ENCODE peak calls at places on chromosomes 1 and 21, in four cellular contexts. N is upper lobe of left lung, Z is tibial nerve, L is stomach. G is an unnamed sample.

GRCh38 chr1:236301958-236302335 is 20.2 kb upstream of the ERO1B start:
- DNase-seq in L (peak; percentile 65), Z (no peak), N (no peak), G (no peak)

GRCh38 chr1:18481921-18482701 is 1.4 kb downstream of the KLHDC7A start:
- DNase-seq in L (peak; percentile 40), N (no peak), Z (no peak), G (no peak)

GRCh38 chr1:153697191-153697872 is 18.8 kb downstream of the NPR1 start:
- DNase-seq in L (no peak), Z (no peak), N (peak; percentile 41), G (peak; percentile 23)

GRCh38 chr21:35051287-35051818 is 2.3 kb upstream of the RUNX1 start:
- DNase-seq in N (peak; percentile 96), Z (peak; percentile 38), L (peak; percentile 89), G (peak; percentile 58)

GRCh38 chr21:35559128-35559831 is 501.0 kb downstream of the SETD4 start:
- DNase-seq in N (no peak), L (no peak), Z (no peak), G (no peak)

GRCh38 chr1:32798679-32799416 is 18.3 kb downstream of the YARS1 start:
- DNase-seq in L (no peak), Z (no peak), N (no peak), G (no peak)

GRCh38 chr1:217088521-217089221 is 365.4 kb upstream of the ESRRG start:
- DNase-seq in N (no peak), Z (no peak), L (no peak), G (no peak)

GRCh38 chr1:17982197-17982596 is 125.4 kb upstream of the IGSF21 start:
- DNase-seq in Z (no peak), L (no peak), N (no peak), G (no peak)

GRCh38 chr1:60329636-60330035 is 256.1 kb upstream of the C1orf87 start:
- DNase-seq in Z (no peak), N (no peak), L (no peak), G (no peak)

GRCh38 chr1:179719272-179719671 is 23.8 kb upstream of the FAM163A start:
- DNase-seq in N (no peak), L (no peak), Z (no peak), G (no peak)

GRCh38 chr1:68359045-68359444 is 90.7 kb downstream of the RPE65 start:
- DNase-seq in L (no peak), N (no peak), Z (no peak), G (no peak)

GRCh38 chr1:87786861-87787548 is 458.3 kb downstream of the LMO4 start:
- DNase-seq in N (no peak), Z (no peak), L (no peak), G (no peak)

GRCh38 chr21:33924766-33925100 is 9.1 kb upstream of the ATP5PO start:
- DNase-seq in L (no peak), N (no peak), Z (no peak), G (no peak)

GRCh38 chr1:160539896-160540858 is 17.1 kb upstream of the SLAMF6 start:
- DNase-seq in L (peak; percentile 63), N (peak; percentile 45), Z (no peak), G (no peak)

GRCh38 chr1:232725303-232726047 is 79.7 kb upstream of the MAP10 start:
- DNase-seq in Z (no peak), L (no peak), N (no peak), G (no peak)

GRCh38 chr1:115133440-115133839 is 44.1 kb upstream of the TSPAN2 start:
- DNase-seq in Z (no peak), L (no peak), N (no peak), G (no peak)

GRCh38 chr1:182235952-182236650 is 155.5 kb downstream of the GLUL start:
- DNase-seq in N (peak; percentile 47), Z (no peak), L (no peak), G (no peak)

GRCh38 chr1:6199298-6200187 is at the start of gene RPL22:
- DNase-seq in N (peak; percentile 98), Z (peak; percentile 96), L (peak; percentile 98), G (peak; percentile 96)
- TF ChIP-seq EP300 in N (no peak), Z (peak; percentile 85), L (no peak), G (no peak)

DNA sequence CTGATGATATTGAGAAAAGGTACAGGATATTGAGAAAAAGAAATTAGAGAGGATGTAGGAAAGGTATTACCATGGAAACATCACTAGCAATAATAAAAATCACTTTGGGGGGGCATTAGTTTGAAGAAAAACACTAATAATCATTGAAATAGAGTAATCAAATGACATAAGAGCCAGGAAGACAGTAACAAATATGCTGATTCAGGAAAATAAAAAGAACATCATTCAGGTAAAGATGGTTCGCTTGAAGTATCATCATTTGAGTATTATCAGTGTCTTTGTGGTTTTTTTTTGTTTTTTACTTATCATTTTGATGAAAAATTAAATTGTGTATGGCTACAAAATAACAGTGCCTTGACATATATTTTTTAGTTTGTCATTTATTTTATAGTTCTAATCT is 164.5 kb downstream of the IFI44 start:
- DNase-seq in N (no peak), L (no peak), Z (no peak), G (no peak)
- H3K4me1 ChIP-seq in N (no peaks in the 10 kb centered on the region), L (no peaks in the 10 kb centered on the region), Z (no peaks in the 10 kb centered on the region), G (no peaks in the 10 kb centered on the region)

DNA sequence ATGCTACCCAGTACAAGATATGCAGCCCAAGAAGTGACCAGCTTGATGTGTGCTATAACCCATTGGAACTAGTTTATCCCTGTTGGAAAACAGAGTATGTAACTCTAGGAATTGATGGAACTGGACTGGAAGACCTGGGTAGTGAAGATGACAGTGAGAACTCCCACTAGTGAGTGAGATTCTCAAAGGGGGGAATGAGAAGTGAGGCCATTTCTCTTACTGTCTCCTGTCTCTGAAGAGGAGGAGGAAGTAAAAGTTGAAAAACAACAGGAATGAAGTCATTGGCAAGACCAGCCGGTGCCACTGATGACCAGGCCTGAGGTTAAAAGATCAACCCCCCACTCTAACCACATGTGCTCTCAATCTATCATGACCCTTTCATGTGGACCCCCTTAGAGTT is 20.9 kb downstream of the PLA2G2F start:
- DNase-seq in L (no peak), Z (no peak), N (no peak), G (no peak)
- TF ChIP-seq EP300 in L (no peak), Z (no peak), N (no peak), G (no peak)

GRCh38 chr1:30750751-30751291 is 6.8 kb downstream of the LAPTM5 start:
- DNase-seq in L (no peak), Z (no peak), N (no peak), G (no peak)
- H3K4me1 ChIP-seq in L (peaks cover 8% of the 10 kb centered on the region), Z (peaks cover 72% of the 10 kb centered on the region), N (peaks cover 66% of the 10 kb centered on the region), G (no peaks in the 10 kb centered on the region)

GRCh38 chr1:234603221-234604204 is 6.5 kb downstream of the IRF2BP2 start:
- DNase-seq in L (no peak), N (no peak), Z (no peak), G (no peak)

GRCh38 chr1:234599617-234600417 is 10.2 kb downstream of the IRF2BP2 start:
- DNase-seq in L (peak; percentile 89), N (peak; percentile 86), Z (peak; percentile 75), G (peak; percentile 39)

GRCh38 chr1:234600418-234601216 is 9.4 kb downstream of the IRF2BP2 start:
- DNase-seq in N (no peak), Z (peak; percentile 29), L (peak; percentile 66), G (no peak)

GRCh38 chr1:234602334-234603220 is 7.4 kb downstream of the IRF2BP2 start:
- DNase-seq in Z (no peak), L (peak; percentile 43), N (peak; percentile 68), G (no peak)

GRCh38 chr1:234601217-234602017 is 8.6 kb downstream of the IRF2BP2 start:
- DNase-seq in N (peak; percentile 50), L (no peak), Z (no peak), G (no peak)
- TF ChIP-seq EP300 in N (no peak), L (no peak), Z (no peak), G (no peak)

DNA sequence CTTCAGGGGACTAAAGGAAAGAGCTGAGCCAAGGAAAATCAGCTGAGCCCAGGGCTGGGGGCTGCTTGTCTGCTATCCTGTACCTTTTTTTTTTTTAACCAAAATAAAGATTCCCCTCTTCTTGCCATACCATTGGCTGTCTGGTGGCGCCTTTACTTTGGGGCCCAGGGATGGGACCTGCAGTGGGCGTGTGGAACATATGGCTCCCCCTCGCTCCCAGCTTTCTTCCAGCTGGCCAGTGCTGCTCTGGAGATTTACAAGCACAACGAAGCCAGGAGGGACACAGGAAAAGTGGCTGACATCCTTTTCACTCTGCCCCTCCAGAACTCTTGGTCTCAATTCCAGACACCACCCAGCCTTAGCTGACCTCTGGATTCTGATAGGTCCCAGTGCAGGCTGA is 5.5 kb upstream of the SFN start:
- DNase-seq in Z (no peak), N (no peak), L (no peak), G (no peak)
- H3K4me1 ChIP-seq in Z (no peaks in the 10 kb centered on the region), N (peaks cover 4% of the 10 kb centered on the region), L (no peaks in the 10 kb centered on the region), G (peaks cover 11% of the 10 kb centered on the region)

DNA sequence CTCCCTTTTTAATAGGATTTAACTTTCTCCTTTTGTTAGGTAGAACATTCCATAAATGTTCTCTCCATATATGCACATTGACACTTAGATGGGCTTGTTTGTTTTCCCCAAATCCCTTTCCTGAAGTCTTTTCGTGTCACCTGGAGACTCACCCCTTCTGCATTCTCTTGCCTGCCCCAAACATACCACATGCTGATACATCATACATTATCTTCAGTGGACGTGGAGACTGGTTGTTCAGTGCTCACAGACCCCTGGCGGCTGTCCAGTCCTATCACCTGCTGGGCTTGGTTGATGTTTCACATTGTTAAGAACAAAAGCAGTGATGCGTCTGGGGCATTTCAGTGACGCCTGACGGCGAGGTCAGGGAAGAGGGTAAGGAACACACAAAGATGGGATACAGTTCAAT is 22.2 kb downstream of the FMOD start:
- DNase-seq in N (no peak), L (peak; percentile 87), Z (no peak), G (no peak)
- TF ChIP-seq EP300 in N (no peak), L (no peak), Z (no peak), G (no peak)